ENCODE peak calls at places on chromosomes 6 and 20, in six cellular contexts. F is GM23338, C is HCT116, V is hepatocyte, Z is neural progenitor cell, K is OCI-LY7. I is an unnamed sample. For H3K79me2, the result is how much of the 10 kb centered on the place peaks cover.

GRCh38 chr6:119978274-119978889 is 628.8 kb upstream of the MAN1A1 start:
- DNase-seq in F (peak), C (no peak), V (peak), Z (peak), K (peak), I (peak)

GRCh38 chr6:29834564-29835436 is 7.2 kb downstream of the HLA-G start:
- DNase-seq in F (peak), C (no peak), V (no peak), Z (peak), K (peak), I (no peak)

GRCh38 chr20:34824026-34824860 is 1.2 kb downstream of the NCOA6 start:
- DNase-seq in F (peak), C (peak), V (peak), Z (peak), K (peak), I (peak)

GRCh38 chr6:28758046-28758817 is 165.6 kb downstream of the TRIM27 start:
- DNase-seq in F (peak), C (peak), V (peak), Z (peak), K (peak), I (peak)

GRCh38 chr6:170005680-170006470 is 254.5 kb downstream of the ERMARD start:
- DNase-seq in F (no peak), C (no peak), V (no peak), Z (no peak), K (no peak), I (no peak)

GRCh38 chr6:38612386-38612965 is 27.3 kb downstream of the BTBD9 start:
- DNase-seq in F (no peak), C (no peak), V (no peak), Z (no peak), K (no peak), I (no peak)

GRCh38 chr6:141406761-141407160 is 726.0 kb upstream of the GJE1 start:
- DNase-seq in F (no peak), C (no peak), V (no peak), Z (no peak), K (no peak), I (no peak)

GRCh38 chr6:44262467-44263356 is 2.6 kb downstream of the NFKBIE start:
- DNase-seq in F (no peak), C (no peak), V (no peak), Z (no peak), K (no peak), I (peak)

GRCh38 chr20:8542115-8542486 is 410.0 kb downstream of the PLCB1 start:
- DNase-seq in F (no peak), C (no peak), V (no peak), Z (no peak), K (no peak), I (no peak)

GRCh38 chr6:142698751-142699150 is 246.2 kb downstream of the HIVEP2 start:
- DNase-seq in F (peak), C (peak), V (no peak), Z (no peak), K (peak), I (no peak)

GRCh38 chr20:10111144-10111771 is 76.5 kb downstream of the ANKEF1 start:
- DNase-seq in F (no peak), C (no peak), V (peak), Z (no peak), K (no peak), I (peak)

GRCh38 chr6:165052561-165053500 is 256.6 kb downstream of the C6orf118 start:
- DNase-seq in F (no peak), C (no peak), V (no peak), Z (no peak), K (no peak), I (no peak)

GRCh38 chr6:144954241-144954556 is 669.1 kb downstream of the UTRN start:
- DNase-seq in F (no peak), C (no peak), V (no peak), Z (no peak), K (no peak), I (no peak)

GRCh38 chr20:63161176-63161651 is 54.7 kb downstream of the YTHDF1 start:
- DNase-seq in F (no peak), C (no peak), V (no peak), Z (no peak), K (no peak), I (no peak)

GRCh38 chr6:151389640-151390275 is 1.6 kb downstream of the ZBTB2 start:
- DNase-seq in F (peak), C (no peak), V (peak), Z (peak), K (peak), I (peak)

GRCh38 chr6:1297746-1298145 is 14.2 kb upstream of the FOXQ1 start:
- DNase-seq in F (no peak), C (no peak), V (peak), Z (no peak), K (no peak), I (no peak)

GRCh38 chr20:42152570-42152969 is 534.4 kb upstream of the CHD6 start:
- DNase-seq in F (no peak), C (no peak), V (no peak), Z (no peak), K (no peak), I (no peak)

GRCh38 chr6:11645016-11645415 is 107.5 kb downstream of the TMEM170B start:
- DNase-seq in F (no peak), C (no peak), V (peak), Z (no peak), K (no peak), I (no peak)

GRCh38 chr6:88561034-88561973 is 395.2 kb upstream of the CNR1 start:
- DNase-seq in F (no peak), C (no peak), V (no peak), Z (no peak), K (no peak), I (no peak)

GRCh38 chr6:99746261-99746895 is 139.7 kb downstream of the PRDM13 start:
- DNase-seq in F (peak), C (peak), V (peak), Z (peak), K (peak), I (peak)

GRCh38 chr6:167145468-167145867 is 12.3 kb downstream of the GPR31 start:
- DNase-seq in F (no peak), C (no peak), V (no peak), Z (no peak), K (no peak), I (no peak)

GRCh38 chr6:16320533-16321340 is 82.3 kb downstream of the GMPR start:
- DNase-seq in F (no peak), C (no peak), V (peak), Z (no peak), K (no peak), I (no peak)

GRCh38 chr20:23103284-23104018 is 17.3 kb upstream of the CD93 start:
- DNase-seq in F (no peak), C (no peak), V (no peak), Z (no peak), K (no peak), I (no peak)

GRCh38 chr20:63444548-63444947 is 27.9 kb downstream of the KCNQ2 start:
- DNase-seq in F (no peak), C (no peak), V (no peak), Z (no peak), K (no peak), I (no peak)

GRCh38 chr20:16387661-16388060 is 185.6 kb downstream of the KIF16B start:
- DNase-seq in F (no peak), C (no peak), V (no peak), Z (no peak), K (no peak), I (no peak)

GRCh38 chr6:35128496-35128895 is 12.6 kb downstream of the TCP11 start:
- DNase-seq in F (no peak), C (no peak), V (no peak), Z (no peak), K (no peak), I (no peak)

GRCh38 chr20:46749164-46749563 is 39.7 kb downstream of the SLC2A10 start:
- DNase-seq in F (no peak), C (no peak), V (no peak), Z (no peak), K (no peak), I (no peak)

GRCh38 chr6:117267766-117268534 is 2.6 kb downstream of the VGLL2 start:
- DNase-seq in F (peak), C (no peak), V (no peak), Z (peak), K (no peak), I (no peak)

GRCh38 chr6:26250806-26251075 is 114.3 kb upstream of the BTN3A2 start:
- DNase-seq in F (no peak), C (no peak), V (no peak), Z (peak), K (no peak), I (no peak)

GRCh38 chr20:61364147-61364546 is 112.1 kb downstream of the CDH4 start:
- DNase-seq in F (no peak), C (no peak), V (no peak), Z (no peak), K (no peak), I (no peak)

GRCh38 chr20:16241911-16242310 is 331.3 kb downstream of the KIF16B start:
- DNase-seq in F (no peak), C (peak), V (peak), Z (no peak), K (peak), I (no peak)

GRCh38 chr20:17992224-17992637 is 23.4 kb downstream of the MGME1 start:
- DNase-seq in F (no peak), C (no peak), V (no peak), Z (no peak), K (no peak), I (no peak)

GRCh38 chr20:834151-834747 is 734 bp downstream of the FAM110A start:
- DNase-seq in F (peak), C (no peak), V (no peak), Z (peak), K (no peak), I (no peak)

GRCh38 chr20:833121-833449 is 430 bp upstream of the FAM110A start:
- DNase-seq in F (no peak), C (no peak), V (no peak), Z (no peak), K (no peak), I (no peak)

GRCh38 chr20:833450-834150 is at the start of gene FAM110A:
- DNase-seq in F (peak), C (peak), V (peak), Z (peak), K (peak), I (peak)

GRCh38 chr20:836188-836587 is 2.7 kb downstream of the FAM110A start:
- DNase-seq in F (no peak), C (no peak), V (no peak), Z (no peak), K (no peak), I (no peak)

GRCh38 chr20:835220-836045 is 1.9 kb downstream of the FAM110A start:
- DNase-seq in F (no peak), C (no peak), V (no peak), Z (no peak), K (peak), I (no peak)
- TF ChIP-seq CTCF in F (peak), C (no peak), V (no peak), Z (no peak), K (no peak), I (no peak)

GRCh38 chr6:133315811-133316210 is 74.7 kb downstream of the EYA4 start:
- DNase-seq in F (no peak), C (no peak), V (no peak), Z (no peak), K (no peak), I (no peak)
- TF ChIP-seq EZH2phosphoT487 in F (no peak), C (no peak), V (no peak), Z (no peak), K (no peak), I (no peak)

GRCh38 chr20:50133474-50134217 is 19.9 kb downstream of the PEDS1 start:
- DNase-seq in F (no peak), C (no peak), V (no peak), Z (no peak), K (no peak), I (no peak)
- H3K79me2 ChIP-seq in F (under half), C (half or more), V (under half), Z (under half), K (under half), I (under half)

DNA sequence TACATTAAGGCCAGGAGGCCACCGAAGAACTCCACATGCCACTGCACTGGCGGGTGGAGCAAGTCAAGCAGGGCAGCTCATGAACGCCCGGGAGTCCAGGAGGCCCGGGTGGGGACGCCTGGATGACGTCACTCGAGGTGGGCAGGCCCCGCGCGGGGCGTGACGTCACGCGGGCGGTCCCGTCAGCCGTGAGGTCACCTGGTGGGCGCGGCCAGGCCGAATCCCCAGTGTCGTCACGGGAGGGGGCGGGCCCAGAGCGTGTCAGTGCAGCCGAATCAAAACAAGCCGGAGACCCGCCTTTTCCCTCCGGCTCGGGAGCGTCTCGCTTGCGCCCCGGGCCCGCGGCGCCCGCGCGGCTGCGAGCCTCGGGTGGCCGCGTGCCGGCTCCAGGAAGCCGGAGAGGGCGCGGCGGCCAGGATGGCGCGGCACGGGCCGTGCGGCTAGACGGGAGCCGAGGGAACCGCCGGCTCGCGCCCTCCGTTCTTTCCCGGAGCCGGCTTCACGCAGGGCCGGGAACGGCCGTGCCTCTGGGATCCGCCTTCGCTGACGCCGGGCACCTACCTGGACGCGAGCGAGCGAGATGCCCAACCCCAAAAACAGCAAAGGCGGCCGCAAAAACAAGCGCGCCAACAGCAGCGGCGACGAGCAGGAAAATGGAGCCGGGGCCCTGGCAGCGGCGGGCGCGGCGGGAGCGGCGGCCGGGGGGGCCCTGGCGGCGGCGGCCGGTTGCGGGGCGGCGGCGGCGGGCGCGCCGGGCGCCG is at the start of gene HECA:
- DNase-seq in F (peak), C (peak), V (peak), Z (peak), K (peak), I (peak)
- TF ChIP-seq CTCF in F (no peak), C (no peak), V (no peak), Z (no peak), K (no peak), I (no peak)

GRCh38 chr6:83479389-83479788 is 32.9 kb upstream of the PRSS35 start:
- DNase-seq in F (no peak), C (no peak), V (no peak), Z (no peak), K (no peak), I (no peak)

DNA sequence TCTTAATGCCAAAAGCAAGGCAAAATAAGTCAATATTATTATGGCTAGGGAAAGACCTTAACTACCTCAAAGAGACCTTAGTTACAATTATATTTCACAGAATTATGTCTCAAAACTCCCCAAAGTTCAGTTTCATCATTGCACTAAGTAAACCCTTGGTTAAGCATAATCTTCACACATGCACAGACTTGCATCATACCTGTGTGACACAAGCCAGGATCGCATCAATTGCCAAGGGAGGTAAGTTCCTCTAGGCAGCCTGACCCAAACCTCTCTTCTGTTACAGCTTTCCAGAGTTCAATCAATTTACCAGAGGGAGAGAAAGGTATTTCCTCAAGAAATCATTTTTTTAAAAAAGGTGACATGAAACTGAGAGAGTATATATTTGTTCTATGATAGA is 31.9 kb upstream of the PRSS35 start:
- DNase-seq in F (no peak), C (no peak), V (no peak), Z (no peak), K (no peak), I (no peak)
- TF ChIP-seq EZH2phosphoT487 in F (no peak), C (no peak), V (no peak), Z (no peak), K (no peak), I (no peak)

GRCh38 chr6:79056226-79056625 is 21.8 kb downstream of the PHIP start:
- DNase-seq in F (no peak), C (no peak), V (no peak), Z (no peak), K (no peak), I (no peak)
- H3K79me2 ChIP-seq in F (half or more), C (under half), V (half or more), Z (half or more), K (under half), I (half or more)

DNA sequence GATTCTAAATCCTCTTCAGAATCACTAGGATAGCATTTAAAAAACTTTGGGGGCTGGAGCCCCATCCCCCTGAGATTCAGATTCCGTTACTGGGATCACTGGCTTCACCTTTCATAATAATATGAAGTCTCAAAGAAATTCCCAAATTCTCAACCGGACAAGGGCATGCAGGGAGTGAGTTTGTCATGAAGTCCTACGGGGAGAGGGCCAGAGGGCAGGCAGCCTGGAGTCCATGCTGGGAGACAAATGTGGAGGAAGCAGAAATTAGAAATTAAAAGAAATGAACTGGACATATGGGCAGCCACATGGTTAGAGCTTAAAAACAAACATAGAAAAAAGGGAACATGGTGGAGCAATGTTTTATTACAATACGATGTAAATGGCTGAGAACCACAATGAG is 142.5 kb downstream of the CEBPB start:
- DNase-seq in F (no peak), C (no peak), V (no peak), Z (no peak), K (no peak), I (no peak)
- TF ChIP-seq CTCF in F (no peak), C (no peak), V (no peak), Z (no peak), K (no peak), I (no peak)

I was measured in MM.1S.